ENCODE peak calls at places on chromosomes 5 and 9, in four cellular contexts. W, L, Z and H are unnamed samples.

GRCh38 chr5:111461261-111461671 is 51.1 kb downstream of the STARD4 start:
- DNase-seq in W (peak), L (no peak), Z (peak), H (no peak)

GRCh38 chr9:131404987-131405386 is 11.1 kb downstream of the PRRC2B start:
- DNase-seq in W (no peak), L (no peak), Z (no peak), H (no peak)

GRCh38 chr5:44329716-44330115 is 59.5 kb downstream of the FGF10 start:
- DNase-seq in W (no peak), L (no peak), Z (no peak), H (no peak)

GRCh38 chr5:6261668-6262067 is 116.7 kb downstream of the MED10 start:
- DNase-seq in W (no peak), L (no peak), Z (no peak), H (no peak)

GRCh38 chr9:78601957-78602565 is 305.1 kb downstream of the PSAT1 start:
- DNase-seq in W (peak), L (no peak), Z (peak), H (no peak)

GRCh38 chr5:95870105-95870672 is 47.7 kb upstream of the GLRX start:
- DNase-seq in W (peak), L (peak), Z (no peak), H (no peak)

GRCh38 chr9:77847626-77848025 is 184.0 kb downstream of the GNAQ start:
- DNase-seq in W (no peak), L (no peak), Z (no peak), H (no peak)

GRCh38 chr9:131282688-131283422 is 6.5 kb upstream of the FAM78A start:
- DNase-seq in W (peak), L (no peak), Z (peak), H (no peak)

GRCh38 chr9:106888992-106889631 is 26.1 kb downstream of the ZNF462 start:
- DNase-seq in W (no peak), L (no peak), Z (no peak), H (no peak)

GRCh38 chr5:16995372-16995771 is 59.3 kb upstream of the MYO10 start:
- DNase-seq in W (peak), L (no peak), Z (no peak), H (no peak)

GRCh38 chr5:151742870-151743294 is 15.5 kb downstream of the ATOX1 start:
- DNase-seq in W (peak), L (no peak), Z (peak), H (no peak)

GRCh38 chr9:78786794-78787193 is 489.9 kb downstream of the PSAT1 start:
- DNase-seq in W (peak), L (no peak), Z (peak), H (no peak)

GRCh38 chr9:113702423-113702755 is 173.7 kb upstream of the ZNF618 start:
- DNase-seq in W (no peak), L (no peak), Z (no peak), H (no peak)

GRCh38 chr5:77209495-77210090 is 887 bp upstream of the PDE8B start:
- DNase-seq in W (no peak), L (no peak), Z (no peak), H (no peak)

GRCh38 chr9:136059851-136060670 is 35.0 kb downstream of the NACC2 start:
- DNase-seq in W (peak), L (no peak), Z (peak), H (no peak)

GRCh38 chr9:25350011-25350410 is 328.2 kb downstream of the TUSC1 start:
- DNase-seq in W (no peak), L (no peak), Z (no peak), H (no peak)

GRCh38 chr9:95092321-95093072 is 225.0 kb downstream of the FANCC start:
- DNase-seq in W (peak), L (no peak), Z (peak), H (peak)

GRCh38 chr9:129405089-129405830 is 215.6 kb downstream of the C9orf50 start:
- DNase-seq in W (peak), L (no peak), Z (no peak), H (no peak)

GRCh38 chr5:128537306-128537998 is 593 bp downstream of the FBN2 start:
- DNase-seq in W (peak), L (no peak), Z (peak), H (peak)

GRCh38 chr5:142984016-142984415 is 213.8 kb downstream of the ARHGAP26 start:
- DNase-seq in W (no peak), L (no peak), Z (no peak), H (no peak)

GRCh38 chr9:127785933-127786772 is at the start of gene CDK9:
- DNase-seq in W (peak), L (peak), Z (peak), H (peak)